ENCODE peak calls at places on chromosomes 16 and 17, in four cellular contexts. Q is SJSA1; N is H7; U is stimulated activated CD8-positive, alpha-beta memory T cell treated with anti-CD3 and anti-CD28 coated beads, Interleukin-15, amount 100 ng/mL, for 1 hour. E is an unnamed sample.

GRCh38 chr17:19339341-19339815 is 23.1 kb downstream of the B9D1 start:
- DNase-seq in Q (no peak), N (peak; percentile 68), U (no peak), E (no peak)

GRCh38 chr17:50421308-50422031 is 4.5 kb upstream of the ACSF2 start:
- DNase-seq in Q (peak; percentile 52), N (no peak), U (no peak), E (no peak)

GRCh38 chr17:61324540-61324868 is 75.1 kb upstream of the TBX2 start:
- DNase-seq in Q (peak; percentile 62), N (no peak), U (no peak), E (no peak)

GRCh38 chr17:45428050-45428953 is 4.4 kb downstream of the ARHGAP27 start:
- DNase-seq in Q (peak; percentile 74), N (peak; percentile 95), U (peak; percentile 67), E (peak; percentile 74)

GRCh38 chr16:1713933-1714332 is 7.9 kb downstream of the MAPK8IP3 start:
- DNase-seq in Q (no peak), N (peak; percentile 81), U (no peak), E (no peak)

GRCh38 chr17:44807817-44808155 is 22.3 kb downstream of the GJC1 start:
- DNase-seq in Q (no peak), N (peak; percentile 22), U (no peak), E (no peak)

GRCh38 chr17:47184671-47185070 is 4.4 kb downstream of the CDC27 start:
- DNase-seq in Q (no peak), N (no peak), U (no peak), E (no peak)

GRCh38 chr17:72122668-72123495 is 2.1 kb downstream of the SOX9 start:
- DNase-seq in Q (peak; percentile 73), N (peak; percentile 81), U (no peak), E (no peak)

GRCh38 chr17:2700491-2701141 is 10.9 kb downstream of the CLUH start:
- DNase-seq in Q (no peak), N (peak; percentile 46), U (no peak), E (peak; percentile 19)

GRCh38 chr16:12406840-12407690 is 396.6 kb downstream of the CPPED1 start:
- DNase-seq in Q (peak; percentile 21), N (no peak), U (no peak), E (no peak)

GRCh38 chr16:56281256-56281805 is 90.0 kb downstream of the GNAO1 start:
- DNase-seq in Q (peak; percentile 19), N (peak; percentile 90), U (no peak), E (no peak)

GRCh38 chr17:49402706-49403105 is 12.0 kb downstream of the PHB1 start:
- DNase-seq in Q (no peak), N (no peak), U (no peak), E (no peak)

GRCh38 chr16:25051446-25052160 is 36.4 kb upstream of the ARHGAP17 start:
- DNase-seq in Q (peak; percentile 59), N (no peak), U (no peak), E (no peak)

GRCh38 chr17:7043544-7044268 is at the start of gene SLC16A11:
- DNase-seq in Q (no peak), N (peak; percentile 85), U (no peak), E (peak; percentile 58)

GRCh38 chr16:13453325-13453724 is 466.6 kb upstream of the ERCC4 start:
- DNase-seq in Q (no peak), N (no peak), U (no peak), E (no peak)

GRCh38 chr17:1714980-1715802 is 5.0 kb upstream of the TLCD2 start:
- DNase-seq in Q (peak; percentile 94), N (peak; percentile 87), U (no peak), E (peak; percentile 91)

GRCh38 chr17:28327709-28328108 is 7.6 kb downstream of the IFT20 start:
- DNase-seq in Q (no peak), N (no peak), U (no peak), E (no peak)

GRCh38 chr16:63080736-63081135 is 1044.5 kb upstream of the CDH8 start:
- DNase-seq in Q (no peak), N (no peak), U (no peak), E (no peak)

GRCh38 chr16:84321932-84322331 is 27.3 kb downstream of the WFDC1 start:
- DNase-seq in Q (no peak), N (no peak), U (no peak), E (no peak)